ENCODE peak calls at places on chromosomes 16 and 17, in six cellular contexts. K, R, U, B, N and S are unnamed samples.

GRCh38 chr16:11007714-11008240 is 63.4 kb downstream of the CLEC16A start:
- DNase-seq in K (no peak), R (no peak), U (no peak), B (no peak), N (no peak), S (no peak)

GRCh38 chr17:54521137-54521536 is 379.5 kb upstream of the TOM1L1 start:
- DNase-seq in K (no peak), R (no peak), U (no peak), B (no peak), N (no peak), S (no peak)

GRCh38 chr17:15660077-15660476 is 24.0 kb downstream of the TRIM16 start:
- DNase-seq in K (no peak), R (no peak), U (no peak), B (no peak), N (no peak), S (no peak)

GRCh38 chr17:18326039-18326438 is 10.9 kb downstream of the SMCR8 start:
- DNase-seq in K (no peak), R (no peak), U (no peak), B (no peak), N (no peak), S (no peak)

GRCh38 chr16:69376393-69377059 is 9.3 kb downstream of the TERF2 start:
- DNase-seq in K (no peak), R (no peak), U (no peak), B (no peak), N (no peak), S (no peak)

GRCh38 chr17:55814377-55814776 is 63.5 kb downstream of the PCTP start:
- DNase-seq in K (peak; percentile 42), R (no peak), U (no peak), B (no peak), N (no peak), S (no peak)

GRCh38 chr17:50186661-50187402 is 14.6 kb downstream of the COL1A1 start:
- DNase-seq in K (no peak), R (no peak), U (no peak), B (no peak), N (no peak), S (no peak)

GRCh38 chr17:7836596-7837374 is 2.8 kb downstream of the KDM6B start:
- DNase-seq in K (no peak), R (peak; percentile 80), U (peak; percentile 93), B (peak; percentile 98), N (peak; percentile 54), S (peak; percentile 96)

GRCh38 chr17:17528696-17529652 is 32.8 kb upstream of the RASD1 start:
- DNase-seq in K (no peak), R (no peak), U (no peak), B (no peak), N (no peak), S (no peak)

GRCh38 chr16:2043980-2044451 is 3.6 kb downstream of the NTHL1 start:
- DNase-seq in K (no peak), R (no peak), U (no peak), B (no peak), N (no peak), S (no peak)

GRCh38 chr17:46072998-46073397 is 73.9 kb downstream of the STH start:
- DNase-seq in K (peak; percentile 35), R (no peak), U (no peak), B (no peak), N (no peak), S (no peak)

GRCh38 chr16:81861915-81862314 is 82.8 kb downstream of the PLCG2 start:
- DNase-seq in K (no peak), R (no peak), U (no peak), B (no peak), N (no peak), S (no peak)

GRCh38 chr17:65855245-65855644 is 293.8 kb upstream of the AXIN2 start:
- DNase-seq in K (peak; percentile 47), R (no peak), U (no peak), B (no peak), N (no peak), S (no peak)

GRCh38 chr17:57551321-57552079 is 193.6 kb downstream of the CCDC182 start:
- DNase-seq in K (no peak), R (no peak), U (no peak), B (no peak), N (no peak), S (peak; percentile 91)

GRCh38 chr17:55171634-55172328 is 93.0 kb upstream of the HLF start:
- DNase-seq in K (no peak), R (no peak), U (no peak), B (no peak), N (no peak), S (no peak)

GRCh38 chr16:89187337-89188063 is 12.8 kb downstream of the SLC22A31 start:
- DNase-seq in K (no peak), R (no peak), U (peak; percentile 33), B (no peak), N (peak; percentile 52), S (no peak)

GRCh38 chr17:27241346-27241946 is 52.5 kb upstream of the WSB1 start:
- DNase-seq in K (peak; percentile 30), R (peak; percentile 24), U (no peak), B (no peak), N (no peak), S (no peak)

GRCh38 chr17:60560860-60561257 is 34.8 kb upstream of the APPBP2 start:
- DNase-seq in K (no peak), R (no peak), U (no peak), B (no peak), N (no peak), S (no peak)

GRCh38 chr17:48841395-48841831 is 10.6 kb downstream of the CALCOCO2 start:
- DNase-seq in K (no peak), R (peak; percentile 99), U (no peak), B (peak; percentile 75), N (peak; percentile 75), S (peak; percentile 73)

GRCh38 chr16:11050954-11051353 is 106.6 kb downstream of the CLEC16A start:
- DNase-seq in K (no peak), R (no peak), U (no peak), B (no peak), N (no peak), S (no peak)

GRCh38 chr16:14564323-14564722 is 65.7 kb downstream of the PARN start:
- DNase-seq in K (no peak), R (no peak), U (no peak), B (no peak), N (no peak), S (no peak)

GRCh38 chr16:75288596-75289120 is 37.2 kb upstream of the BCAR1 start:
- DNase-seq in K (no peak), R (no peak), U (no peak), B (no peak), N (peak; percentile 84), S (peak; percentile 97)

GRCh38 chr16:60907645-60908044 is 1128.6 kb downstream of the CDH8 start:
- DNase-seq in K (no peak), R (peak; percentile 33), U (no peak), B (no peak), N (no peak), S (no peak)

GRCh38 chr16:48632137-48632774 is 22.3 kb upstream of the N4BP1 start:
- DNase-seq in K (no peak), R (no peak), U (no peak), B (no peak), N (no peak), S (no peak)

GRCh38 chr17:3043737-3044365 is 19.6 kb downstream of the OR1D5 start:
- DNase-seq in K (no peak), R (no peak), U (no peak), B (no peak), N (peak; percentile 26), S (no peak)

GRCh38 chr17:75504347-75505151 is 10.8 kb downstream of the CASKIN2 start:
- DNase-seq in K (peak; percentile 81), R (peak; percentile 71), U (no peak), B (no peak), N (peak; percentile 41), S (no peak)

GRCh38 chr17:82783498-82783897 is 31.6 kb downstream of the TBCD start:
- DNase-seq in K (no peak), R (no peak), U (no peak), B (no peak), N (no peak), S (no peak)

GRCh38 chr16:12439443-12440232 is 364.0 kb downstream of the CPPED1 start:
- DNase-seq in K (no peak), R (no peak), U (no peak), B (no peak), N (no peak), S (no peak)

GRCh38 chr16:73253922-73254480 is 206.1 kb upstream of the ZFHX3 start:
- DNase-seq in K (no peak), R (no peak), U (no peak), B (no peak), N (no peak), S (no peak)

GRCh38 chr17:73976676-73977521 is 226.6 kb upstream of the RPL38 start:
- DNase-seq in K (no peak), R (no peak), U (no peak), B (no peak), N (no peak), S (no peak)

GRCh38 chr16:70253291-70254094 is 1.8 kb upstream of the EXOSC6 start:
- DNase-seq in K (peak; percentile 40), R (peak; percentile 14), U (no peak), B (peak; percentile 18), N (peak; percentile 45), S (no peak)

GRCh38 chr17:81722184-81723120 is 10.4 kb downstream of the SLC25A10 start:
- DNase-seq in K (peak; percentile 51), R (no peak), U (no peak), B (no peak), N (no peak), S (no peak)

GRCh38 chr16:31134091-31134571 is 1.4 kb downstream of the PRSS8 start:
- DNase-seq in K (no peak), R (no peak), U (no peak), B (no peak), N (no peak), S (no peak)